ENCODE peak calls at places on chromosomes 11 and 22, in nine cellular contexts. G is NCI-H748 treated with DMSO at 0.1 percent for 48 hours; L is stimulated activated CD8-positive, alpha-beta memory T cell treated with anti-CD3 and anti-CD28 coated beads, Interleukin-15, amount 100 ng/mL, for 4 hours; V is activated T-helper 1 cell treated with anti-CD3 and anti-CD28 coated beads, Interleukin-2, amount 50 U/mL, for 16 hours; M is mesothelial cell of epicardium; F is upper lobe of right lung; B is stimulated activated CD4-positive, alpha-beta T cell treated with anti-CD3 and anti-CD28 coated beads, Interleukin-1b, Interleukin-23, amount 100 ng/mL, for 48 hours; A is CD8-positive, alpha-beta T cell; Y is cardiac fibroblast. C is an unnamed sample.

GRCh38 chr22:23113067-23113846 is 28.5 kb downstream of the RSPH14 start:
- DNase-seq in G (no peak), L (no peak), V (no peak), M (no peak), F (no peak), B (no peak), A (no peak), Y (peak), C (peak)

GRCh38 chr11:116928102-116928777 is 90.8 kb upstream of the APOA1 start:
- DNase-seq in G (no peak), L (no peak), V (no peak), M (no peak), F (no peak), B (no peak), A (no peak), Y (peak), C (no peak)

GRCh38 chr22:25388866-25389540 is 169.6 kb downstream of the CRYBB2 start:
- DNase-seq in G (no peak), L (no peak), V (no peak), M (no peak), F (no peak), B (no peak), A (no peak), Y (no peak), C (no peak)

GRCh38 chr11:119694334-119694733 is 34.7 kb downstream of the NECTIN1 start:
- DNase-seq in G (no peak), L (no peak), V (no peak), M (no peak), F (no peak), B (no peak), A (no peak), Y (no peak), C (no peak)

GRCh38 chr11:108984021-108984420 is 319.2 kb downstream of the DDX10 start:
- DNase-seq in G (no peak), L (no peak), V (no peak), M (no peak), F (no peak), B (no peak), A (no peak), Y (no peak), C (no peak)

GRCh38 chr22:29718949-29719893 is 582 bp upstream of the CABP7 start:
- DNase-seq in G (no peak), L (no peak), V (no peak), M (no peak), F (no peak), B (no peak), A (no peak), Y (no peak), C (no peak)

GRCh38 chr22:35785181-35785923 is 67.7 kb downstream of the APOL5 start:
- DNase-seq in G (no peak), L (no peak), V (no peak), M (no peak), F (no peak), B (no peak), A (no peak), Y (peak), C (peak)

GRCh38 chr11:261624-262023 is 16.6 kb upstream of the NLRP6 start:
- DNase-seq in G (no peak), L (no peak), V (no peak), M (no peak), F (no peak), B (no peak), A (no peak), Y (no peak), C (no peak)

GRCh38 chr22:41621099-41621910 is at the start of gene XRCC6:
- DNase-seq in G (peak), L (peak), V (peak), M (peak), F (peak), B (peak), A (peak), Y (peak), C (peak)

GRCh38 chr11:74010306-74010981 is 1.6 kb upstream of the UCP3 start:
- DNase-seq in G (no peak), L (no peak), V (no peak), M (no peak), F (no peak), B (no peak), A (no peak), Y (no peak), C (no peak)

GRCh38 chr11:46342237-46342636 is 5.0 kb upstream of the DGKZ start:
- DNase-seq in G (no peak), L (no peak), V (no peak), M (no peak), F (no peak), B (no peak), A (peak), Y (peak), C (peak)

GRCh38 chr11:75014129-75014528 is 25.4 kb downstream of the NEU3 start:
- DNase-seq in G (no peak), L (no peak), V (no peak), M (no peak), F (no peak), B (no peak), A (no peak), Y (peak), C (peak)

GRCh38 chr11:76200006-76200940 is 6.0 kb downstream of the WNT11 start:
- DNase-seq in G (no peak), L (no peak), V (no peak), M (no peak), F (no peak), B (no peak), A (no peak), Y (no peak), C (peak)

GRCh38 chr11:2250485-2250884 is 19.9 kb downstream of the ASCL2 start:
- DNase-seq in G (no peak), L (no peak), V (no peak), M (no peak), F (no peak), B (no peak), A (no peak), Y (no peak), C (no peak)

GRCh38 chr11:16086229-16086628 is 270.1 kb downstream of the SOX6 start:
- DNase-seq in G (no peak), L (no peak), V (no peak), M (no peak), F (no peak), B (no peak), A (no peak), Y (no peak), C (no peak)

GRCh38 chr11:35856259-35856658 is 87.6 kb upstream of the LDLRAD3 start:
- DNase-seq in G (no peak), L (no peak), V (no peak), M (no peak), F (no peak), B (no peak), A (no peak), Y (no peak), C (no peak)

GRCh38 chr11:43935131-43935979 is 7.1 kb upstream of the C11orf96 start:
- DNase-seq in G (no peak), L (no peak), V (no peak), M (no peak), F (no peak), B (no peak), A (no peak), Y (no peak), C (no peak)

GRCh38 chr11:131808466-131808865 is 438.1 kb downstream of the NTM start:
- DNase-seq in G (no peak), L (no peak), V (no peak), M (no peak), F (no peak), B (no peak), A (no peak), Y (no peak), C (no peak)

GRCh38 chr11:115459563-115459962 is 44.7 kb downstream of the CADM1 start:
- DNase-seq in G (no peak), L (no peak), V (no peak), M (no peak), F (no peak), B (no peak), A (no peak), Y (no peak), C (no peak)

GRCh38 chr22:39634530-39635399 is 64.2 kb downstream of the CACNA1I start:
- DNase-seq in G (no peak), L (no peak), V (no peak), M (no peak), F (no peak), B (peak), A (no peak), Y (peak), C (peak)

GRCh38 chr22:41826001-41826400 is 6.9 kb upstream of the SREBF2 start:
- DNase-seq in G (no peak), L (no peak), V (no peak), M (no peak), F (no peak), B (no peak), A (no peak), Y (no peak), C (no peak)

GRCh38 chr11:86228967-86229330 is 15.6 kb upstream of the EED start:
- DNase-seq in G (no peak), L (no peak), V (peak), M (no peak), F (no peak), B (peak), A (no peak), Y (no peak), C (no peak)

GRCh38 chr22:30790366-30790765 is 95.7 kb downstream of the OSBP2 start:
- DNase-seq in G (no peak), L (no peak), V (no peak), M (no peak), F (no peak), B (no peak), A (no peak), Y (no peak), C (no peak)

GRCh38 chr11:11979487-11980117 is 28.8 kb downstream of the DKK3 start:
- DNase-seq in G (no peak), L (no peak), V (no peak), M (no peak), F (peak), B (no peak), A (no peak), Y (peak), C (peak)

GRCh38 chr11:431921-432320 is 9.9 kb downstream of the ANO9 start:
- DNase-seq in G (no peak), L (no peak), V (no peak), M (no peak), F (no peak), B (no peak), A (no peak), Y (no peak), C (no peak)

GRCh38 chr11:116224154-116224888 is 548.5 kb downstream of the BUD13 start:
- DNase-seq in G (peak), L (no peak), V (no peak), M (no peak), F (no peak), B (peak), A (peak), Y (peak), C (peak)

GRCh38 chr11:132427611-132428010 is 1057.2 kb downstream of the NTM start:
- DNase-seq in G (no peak), L (no peak), V (no peak), M (no peak), F (no peak), B (no peak), A (no peak), Y (peak), C (peak)

GRCh38 chr11:26753738-26754504 is 32.1 kb upstream of the SLC5A12 start:
- DNase-seq in G (peak), L (no peak), V (no peak), M (no peak), F (no peak), B (no peak), A (no peak), Y (peak), C (peak)

GRCh38 chr11:103888541-103888951 is 147.9 kb upstream of the DDI1 start:
- DNase-seq in G (no peak), L (no peak), V (no peak), M (no peak), F (no peak), B (no peak), A (no peak), Y (no peak), C (no peak)

GRCh38 chr22:44360686-44361381 is 48.1 kb upstream of the SHISAL1 start:
- DNase-seq in G (no peak), L (no peak), V (no peak), M (no peak), F (peak), B (no peak), A (no peak), Y (peak), C (peak)

GRCh38 chr11:3089236-3090061 is 32.2 kb upstream of the CARS1 start:
- DNase-seq in G (no peak), L (no peak), V (no peak), M (no peak), F (peak), B (no peak), A (no peak), Y (no peak), C (no peak)

GRCh38 chr11:75635009-75635909 is 33.6 kb downstream of the MAP6 start:
- DNase-seq in G (no peak), L (no peak), V (no peak), M (no peak), F (no peak), B (no peak), A (no peak), Y (peak), C (peak)

GRCh38 chr11:105244157-105244820 is 104.7 kb upstream of the CARD18 start:
- DNase-seq in G (no peak), L (no peak), V (no peak), M (no peak), F (no peak), B (no peak), A (no peak), Y (peak), C (peak)

C was measured in foreskin fibroblast.